ENCODE peak calls at places on chromosomes 2 and 18, in four cellular contexts. C, S, I and M are unnamed samples.

GRCh38 chr2:62964050-62964449 is 86.6 kb upstream of the OTX1 start:
- DNase-seq in C (no peak), I (no peak), S (no peak), M (no peak)

GRCh38 chr2:101733257-101733993 is 35.9 kb downstream of the MAP4K4 start:
- DNase-seq in I (no peak), S (no peak), C (no peak), M (no peak)

GRCh38 chr2:239674981-239675855 is 274.4 kb upstream of the HDAC4 start:
- DNase-seq in C (no peak), S (no peak), I (no peak), M (no peak)

GRCh38 chr2:40606862-40607261 is 155.0 kb upstream of the SLC8A1 start:
- DNase-seq in I (no peak), C (no peak), S (no peak), M (no peak)

GRCh38 chr2:62340981-62341624 is 145.2 kb downstream of the B3GNT2 start:
- DNase-seq in C (peak), I (peak), S (no peak), M (no peak)

GRCh38 chr2:153875801-153876466 is 4.2 kb downstream of the GALNT13 start:
- DNase-seq in S (no peak), I (no peak), C (no peak), M (no peak)

GRCh38 chr2:144415381-144415780 is 104.5 kb downstream of the ZEB2 start:
- DNase-seq in C (no peak), I (no peak), S (no peak), M (no peak)

GRCh38 chr18:79962311-79962710 is 2.1 kb upstream of the HSBP1L1 start:
- DNase-seq in I (no peak), S (no peak), C (no peak), M (no peak)

GRCh38 chr2:125638345-125638744 is 1017.6 kb upstream of the GYPC start:
- DNase-seq in S (no peak), C (no peak), I (no peak), M (no peak)

GRCh38 chr2:191041418-191042161 is 27.6 kb upstream of the STAT1 start:
- DNase-seq in I (no peak), C (no peak), S (no peak), M (no peak)

GRCh38 chr2:20618468-20618885 is 32.4 kb downstream of the HS1BP3 start:
- DNase-seq in S (no peak), I (no peak), C (no peak), M (no peak)
- H3K27ac ChIP-seq in S (peak), I (no peak), C (peak), M (no peak)

GRCh38 chr2:157504623-157505022 is 60.7 kb upstream of the CYTIP start:
- DNase-seq in C (no peak), S (no peak), I (no peak), M (no peak)
- TF ChIP-seq NRF1 in C (no peak), S (no peak), I (no peak), M (no peak)

DNA sequence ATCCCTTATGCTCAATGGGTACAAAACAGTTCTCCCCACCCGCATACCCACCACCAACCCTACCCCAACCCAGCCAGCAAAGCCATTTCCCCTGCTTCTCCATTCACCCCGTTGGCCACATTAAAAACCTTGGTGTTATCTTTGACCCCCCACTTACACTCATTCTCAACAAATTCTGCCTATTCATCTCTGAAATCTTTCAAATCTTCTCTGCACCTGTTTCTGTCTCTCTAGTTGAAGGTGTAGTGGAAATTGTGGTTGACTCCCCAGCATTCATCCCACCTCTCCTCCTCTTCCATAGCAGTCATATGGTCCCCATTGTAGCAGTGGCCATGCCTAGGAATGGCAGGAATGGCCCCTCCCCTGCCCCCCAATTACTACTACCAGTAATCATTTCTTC is 20.5 kb upstream of the TET3 start:
- DNase-seq in I (no peak), S (no peak), C (no peak), M (no peak)
- H3K27ac ChIP-seq in I (peak), S (no peak), C (no peak), M (no peak)

DNA sequence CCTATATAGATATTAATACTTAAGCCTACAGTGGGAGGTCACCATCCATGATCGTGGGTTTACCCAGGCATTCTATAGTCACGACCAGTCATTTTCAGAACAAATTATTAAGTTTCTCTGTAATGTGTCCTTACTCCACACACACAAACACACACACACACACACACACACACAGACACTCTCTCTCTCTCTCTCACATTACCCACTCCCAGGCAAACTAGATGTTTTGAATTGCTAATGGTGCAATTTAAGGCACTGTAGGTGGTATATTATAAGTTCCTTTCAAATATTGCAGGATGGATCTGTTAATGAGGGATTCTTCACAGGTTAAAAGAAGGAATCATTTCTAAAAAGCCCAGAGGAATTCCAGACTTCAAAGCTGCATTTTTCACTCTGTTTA is 657.8 kb downstream of the MBD2 start:
- DNase-seq in S (no peak), I (no peak), C (no peak), M (no peak)
- TF ChIP-seq NRF1 in S (no peak), I (no peak), C (no peak), M (no peak)

DNA sequence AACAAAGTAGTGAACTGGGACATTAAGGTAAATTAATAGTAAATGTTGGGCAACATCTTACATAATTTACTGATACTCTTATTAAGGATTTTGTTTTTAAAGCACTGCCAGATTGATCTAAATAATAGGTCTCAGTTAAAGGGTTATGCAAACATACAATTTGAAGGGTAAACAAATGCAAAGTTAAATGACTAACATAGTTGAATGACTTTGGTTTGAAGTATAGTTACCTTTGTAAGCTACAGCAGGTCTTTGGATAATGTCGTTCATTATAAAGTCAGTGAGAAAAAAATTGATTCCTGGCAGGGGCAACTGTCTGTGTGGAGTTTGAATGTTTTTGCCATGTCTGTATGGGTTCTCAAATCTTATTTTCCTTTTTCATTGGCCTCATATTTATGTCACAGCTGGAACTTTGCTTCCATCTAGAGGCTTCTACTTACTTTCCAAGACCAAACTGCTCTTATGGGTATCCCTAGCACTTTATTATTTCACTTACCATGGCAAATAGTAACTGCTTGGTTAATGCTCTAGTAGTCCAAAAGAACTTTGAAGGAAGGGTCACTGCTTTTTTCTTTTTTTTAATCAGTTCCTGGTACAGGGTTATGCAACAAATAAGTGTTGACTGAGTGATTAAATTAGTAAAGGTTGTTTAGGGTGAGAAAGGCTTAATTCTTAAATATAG is 107.8 kb downstream of the NBEAL1 start:
- DNase-seq in C (peak), S (no peak), I (no peak), M (no peak)
- H3K27ac ChIP-seq in C (no peak), S (no peak), I (no peak), M (no peak)

GRCh38 chr18:76496200-76496890 is 1.3 kb upstream of the ZNF516 start:
- DNase-seq in S (no peak), I (no peak), C (peak), M (no peak)
- TF ChIP-seq NRF1 in S (no peak), I (no peak), C (no peak), M (no peak)

DNA sequence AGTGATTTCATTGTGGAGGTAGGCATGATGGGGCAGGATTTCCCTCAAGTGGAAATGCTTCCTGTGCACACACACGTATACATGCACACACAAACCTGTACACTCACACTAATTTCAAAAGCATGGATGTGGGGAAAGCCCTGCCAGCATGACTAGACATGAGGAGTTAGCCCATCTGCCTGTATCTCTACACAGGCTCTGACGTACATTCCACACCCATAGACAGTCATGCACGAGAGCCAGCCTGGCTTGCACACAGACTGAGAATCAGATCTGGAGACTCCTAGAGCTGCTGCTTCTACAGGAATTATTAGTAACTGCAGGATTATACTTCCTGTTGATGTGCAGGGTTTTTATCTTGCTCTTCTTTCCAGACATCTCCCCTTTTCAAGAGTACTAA is 27.3 kb upstream of the NFU1 start:
- DNase-seq in I (no peak), S (no peak), C (no peak), M (no peak)
- H3K27ac ChIP-seq in I (no peak), S (no peak), C (no peak), M (no peak)

DNA sequence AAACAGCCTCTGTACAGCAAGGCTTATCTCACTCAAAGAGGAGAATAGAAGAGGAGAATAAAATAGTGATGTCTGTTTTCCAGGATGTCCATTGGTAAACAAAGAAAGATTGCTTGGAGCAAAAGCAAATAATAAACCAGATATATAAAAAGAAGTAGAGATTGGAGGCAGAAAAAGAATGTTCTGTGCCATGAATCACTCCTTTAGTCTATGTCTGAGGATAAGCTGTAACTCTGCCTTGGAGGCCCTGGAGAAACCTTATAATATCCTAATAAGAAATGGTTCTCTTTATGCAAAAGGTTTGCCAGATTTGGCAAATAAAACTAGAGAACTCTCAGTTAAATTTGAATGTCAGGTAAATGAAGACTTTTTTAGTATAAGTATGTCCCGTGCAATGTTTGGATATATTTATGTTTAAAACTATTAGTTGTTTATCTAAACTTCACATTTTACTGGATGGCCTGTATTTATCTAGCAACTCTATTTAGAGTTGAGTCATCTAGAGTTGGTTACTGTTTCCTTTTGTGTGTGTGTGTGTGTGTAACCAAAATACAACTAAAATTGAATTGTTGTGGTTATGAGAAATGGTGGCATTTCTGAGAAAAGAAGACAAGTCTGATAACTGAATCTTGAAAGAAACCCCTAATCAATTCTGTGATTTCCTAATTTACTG is 510.3 kb upstream of the SETBP1 start:
- DNase-seq in S (no peak), I (no peak), C (no peak), M (no peak)
- TF ChIP-seq NRF1 in S (no peak), I (no peak), C (no peak), M (no peak)